ENCODE peak calls at places on chromosomes 3 and 15, in ten cellular contexts. K, U, Y, A, J, G, L, C, R and V are unnamed samples.
A peak's percentile ranks its signal among the peaks of the same experiment; 100 is the strongest.

GRCh38 chr15:39624806-39625205 is 43.9 kb downstream of the THBS1 start:
- DNase-seq in K (peak; percentile 53), A (peak; percentile 86), Y (peak; percentile 45), J (peak; percentile 82), G (no peak), L (peak; percentile 64), C (no peak), R (peak; percentile 93), U (no peak), V (no peak)

GRCh38 chr15:58742022-58742421 is 7.5 kb downstream of the ADAM10 start:
- DNase-seq in K (no peak), L (no peak), C (no peak), R (no peak), U (no peak), Y (no peak), G (no peak), J (no peak), A (no peak), V (no peak)

GRCh38 chr3:58608648-58609047 is 31.5 kb upstream of the FAM107A start:
- DNase-seq in Y (peak; percentile 66), R (no peak), C (no peak), K (peak; percentile 65), G (no peak), J (no peak), A (no peak), U (no peak), L (no peak), V (no peak)

GRCh38 chr3:49476563-49476962 is 6.5 kb downstream of the DAG1 start:
- DNase-seq in J (no peak), C (no peak), Y (no peak), U (no peak), K (no peak), R (no peak), A (no peak), G (no peak), L (no peak), V (no peak)

GRCh38 chr3:100270218-100270588 is 9.4 kb downstream of the TBC1D23 start:
- DNase-seq in L (no peak), C (no peak), A (no peak), K (no peak), J (no peak), R (no peak), G (no peak), U (no peak), Y (no peak), V (no peak)

GRCh38 chr3:98596902-98597500 is 3.6 kb upstream of the CPOX start:
- DNase-seq in Y (no peak), G (no peak), C (no peak), A (peak; percentile 33), J (peak; percentile 22), K (no peak), L (no peak), R (peak; percentile 50), U (no peak), V (no peak)

GRCh38 chr3:179227349-179227748 is 23.6 kb downstream of the KCNMB3 start:
- DNase-seq in J (no peak), Y (no peak), A (no peak), L (no peak), U (no peak), K (no peak), C (peak; percentile 60), R (no peak), G (no peak), V (no peak)

GRCh38 chr15:37220949-37221670 is 120.8 kb upstream of the MEIS2 start:
- DNase-seq in A (no peak), R (no peak), C (no peak), J (no peak), K (no peak), L (no peak), U (no peak), Y (no peak), G (no peak), V (no peak)

GRCh38 chr3:78013653-78014052 is 973.8 kb downstream of the ROBO2 start:
- DNase-seq in L (no peak), Y (no peak), U (no peak), K (no peak), A (no peak), G (no peak), R (no peak), J (no peak), C (peak; percentile 21), V (no peak)

GRCh38 chr15:59611277-59612260 is at the start of gene GCNT3:
- DNase-seq in J (no peak), R (peak; percentile 17), Y (no peak), G (no peak), C (peak; percentile 39), U (no peak), L (no peak), A (no peak), K (peak; percentile 23), V (no peak)

GRCh38 chr3:33115024-33115768 is 1.4 kb downstream of the CRTAP start:
- DNase-seq in G (peak; percentile 77), Y (peak; percentile 57), L (peak; percentile 91), U (no peak), C (peak; percentile 51), J (peak; percentile 59), A (no peak), R (peak; percentile 88), K (peak; percentile 63), V (peak; percentile 76)

GRCh38 chr3:172104471-172105072 is 65.2 kb downstream of the FNDC3B start:
- DNase-seq in L (no peak), C (peak; percentile 89), G (no peak), R (peak; percentile 40), Y (no peak), J (no peak), K (peak; percentile 80), A (no peak), U (peak; percentile 73), V (no peak)

GRCh38 chr3:178297204-178297603 is 239.0 kb upstream of the KCNMB2 start:
- DNase-seq in R (peak; percentile 66), G (no peak), J (no peak), A (no peak), L (peak; percentile 23), C (no peak), Y (no peak), K (no peak), U (no peak), V (no peak)

GRCh38 chr15:100873029-100873677 is 6.5 kb upstream of the ALDH1A3 start:
- DNase-seq in Y (no peak), J (peak; percentile 60), C (peak; percentile 82), A (peak; percentile 39), K (peak; percentile 79), L (peak; percentile 84), G (peak; percentile 28), R (peak; percentile 93), U (peak; percentile 60), V (no peak)

GRCh38 chr15:33098082-33099058 is 96.1 kb downstream of the FMN1 start:
- DNase-seq in L (no peak), J (peak; percentile 66), Y (no peak), G (no peak), K (no peak), R (peak; percentile 56), U (no peak), A (no peak), C (peak; percentile 68), V (no peak)

GRCh38 chr3:23653647-23654525 is 151.9 kb upstream of the UBE2E1 start:
- DNase-seq in G (no peak), K (no peak), J (no peak), A (no peak), R (no peak), L (no peak), C (no peak), U (no peak), Y (no peak), V (no peak)

GRCh38 chr15:99409097-99409473 is 156.7 kb upstream of the MEF2A start:
- DNase-seq in C (peak; percentile 77), Y (peak; percentile 67), L (peak; percentile 61), K (peak; percentile 46), U (peak; percentile 74), A (peak; percentile 25), G (no peak), R (peak; percentile 73), J (peak; percentile 34), V (peak; percentile 81)

DNA sequence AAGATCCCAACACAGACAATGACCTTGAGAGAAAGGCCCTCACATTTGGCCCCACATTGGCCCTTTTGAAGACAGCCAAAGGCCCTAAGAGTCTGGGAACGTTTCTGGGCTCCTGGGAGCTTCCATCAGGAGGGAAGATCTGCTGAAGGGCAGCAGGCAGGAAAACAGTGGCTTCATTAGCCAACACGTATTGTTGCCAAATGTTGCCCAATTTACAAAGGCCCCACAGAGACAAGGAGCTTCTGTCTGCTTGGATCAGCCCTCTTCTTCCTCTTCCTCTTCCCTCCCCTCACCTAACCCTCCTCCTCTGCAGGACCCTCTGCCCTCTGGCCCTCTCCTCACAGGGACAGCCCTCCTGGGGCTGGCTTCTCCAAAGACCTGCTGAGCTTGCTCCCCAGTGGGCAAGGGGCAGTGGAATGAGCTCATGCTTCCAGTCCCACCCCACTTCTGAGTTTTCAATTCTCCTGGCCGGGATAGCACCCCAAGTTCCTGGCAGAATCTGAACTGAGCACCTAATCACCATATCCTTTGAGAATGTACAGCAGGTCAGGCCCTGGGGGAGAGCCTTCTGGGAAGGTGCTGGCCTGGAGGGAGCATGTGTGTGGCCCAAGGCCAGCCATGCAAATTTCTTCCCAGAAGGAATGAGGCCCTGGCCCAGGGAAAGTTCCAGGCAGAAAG is 5.1 kb upstream of the LTF start:
- DNase-seq in R (peak; percentile 33), Y (no peak), G (no peak), U (peak; percentile 10), J (no peak), A (no peak), L (no peak), C (no peak), K (peak; percentile 43), V (no peak)
- H3K27ac ChIP-seq in R (no peak overlapping the region), Y (peak overlapping the region; percentile 81), G (no peak overlapping the region), U (no peak overlapping the region), J (no peak overlapping the region), A (no peak overlapping the region), L (no peak overlapping the region), C (no peak overlapping the region), K (peak overlapping the region; percentile 72), V (no peak overlapping the region)

DNA sequence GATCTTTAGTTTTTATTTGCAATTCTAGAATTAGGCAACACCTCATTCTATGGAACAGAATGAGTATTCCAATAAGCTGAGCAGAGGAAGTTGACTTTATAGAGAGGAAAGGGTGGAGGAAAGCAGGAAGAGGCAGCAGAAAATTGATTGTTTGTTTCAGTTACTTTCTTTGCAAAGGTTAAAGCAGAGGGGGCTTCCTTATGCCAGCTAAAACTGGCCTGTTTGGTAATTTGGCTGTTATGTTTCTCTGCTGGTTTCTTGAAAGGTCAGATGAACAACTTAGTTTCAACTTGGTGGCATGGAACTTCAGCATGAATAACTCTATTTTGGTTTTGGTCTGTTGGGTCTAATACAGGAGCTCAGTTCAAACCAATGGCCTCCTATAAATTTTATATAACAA is 190.9 kb upstream of the IL12A start:
- DNase-seq in J (no peak), L (no peak), C (no peak), U (no peak), G (no peak), K (no peak), R (no peak), Y (no peak), A (no peak), V (no peak)
- H3K27ac ChIP-seq in J (peak overlapping the region; percentile 56), L (peak overlapping the region; percentile 62), C (no peak overlapping the region), U (no peak overlapping the region), G (peak overlapping the region; percentile 87), K (no peak overlapping the region), R (no peak overlapping the region), Y (peak overlapping the region; percentile 70), A (no peak overlapping the region), V (peak overlapping the region; percentile 53)

GRCh38 chr3:196499807-196500524 is 3.6 kb downstream of the RNF168 start:
- DNase-seq in J (no peak), A (no peak), L (no peak), U (no peak), C (peak; percentile 27), R (no peak), Y (no peak), G (no peak), K (no peak), V (no peak)
- H3K27ac ChIP-seq in J (no peak overlapping the region), A (no peak overlapping the region), L (peak overlapping the region; percentile 5), U (peak overlapping the region; percentile 32), C (no peak overlapping the region), R (peak overlapping the region; percentile 9), Y (peak overlapping the region; percentile 99), G (peak overlapping the region; percentile 37), K (no peak overlapping the region), V (no peak overlapping the region)

GRCh38 chr3:133412511-133413165 is 12.8 kb downstream of the BFSP2 start:
- DNase-seq in A (no peak), L (peak; percentile 49), G (no peak), U (no peak), Y (no peak), R (peak; percentile 74), J (peak; percentile 79), C (no peak), K (no peak), V (no peak)
- H3K27ac ChIP-seq in A (no peak overlapping the region), L (peak overlapping the region; percentile 77), G (no peak overlapping the region), U (no peak overlapping the region), Y (no peak overlapping the region), R (no peak overlapping the region), J (peak overlapping the region; percentile 97), C (no peak overlapping the region), K (no peak overlapping the region), V (peak overlapping the region; percentile 25)